ENCODE peak calls at places on chromosome 2, in five cellular contexts. G is nephron progenitor cell; Z is CD4-positive, CD25-positive, alpha-beta regulatory T cell; M is dorsolateral prefrontal cortex; V is Caco-2. K is an unnamed sample.
A peak's percentile ranks its signal among the peaks of the same experiment; 100 is the strongest.

GRCh38 chr2:218125626-218126080 is at the start of gene CXCR2:
- DNase-seq in G (no peak), Z (no peak), M (no peak), V (no peak), K (no peak)

GRCh38 chr2:141058552-141058951 is 1072.3 kb downstream of the LRP1B start:
- DNase-seq in G (no peak), Z (no peak), M (no peak), V (no peak), K (no peak)

GRCh38 chr2:177165103-177165583 is 47.5 kb upstream of the HNRNPA3 start:
- DNase-seq in G (no peak), Z (no peak), M (no peak), V (no peak), K (no peak)

GRCh38 chr2:238897911-238898311 is 50.0 kb downstream of the TWIST2 start:
- DNase-seq in G (no peak), Z (no peak), M (no peak), V (no peak), K (no peak)

GRCh38 chr2:11540148-11540995 is 6.5 kb downstream of the GREB1 start:
- DNase-seq in G (no peak), Z (no peak), M (no peak), V (no peak), K (no peak)

GRCh38 chr2:121094845-121095244 is 190.2 kb downstream of the TFCP2L1 start:
- DNase-seq in G (no peak), Z (no peak), M (no peak), V (no peak), K (no peak)

GRCh38 chr2:242030226-242030575 is 160.7 kb downstream of the RTP5 start:
- DNase-seq in G (no peak), Z (no peak), M (peak; percentile 21), V (no peak), K (peak; percentile 18)

GRCh38 chr2:142892715-142893114 is 15.3 kb downstream of the KYNU start:
- DNase-seq in G (no peak), Z (no peak), M (no peak), V (no peak), K (no peak)

GRCh38 chr2:173715483-173715882 is 249.7 kb downstream of the SP3 start:
- DNase-seq in G (no peak), Z (no peak), M (no peak), V (no peak), K (no peak)

GRCh38 chr2:20074901-20075300 is 23.5 kb upstream of the LAPTM4A start:
- DNase-seq in G (no peak), Z (no peak), M (no peak), V (no peak), K (no peak)

GRCh38 chr2:1024981-1025380 is 74.3 kb downstream of the SNTG2 start:
- DNase-seq in G (no peak), Z (no peak), M (no peak), V (no peak), K (no peak)

GRCh38 chr2:178205853-178206516 is 11.7 kb downstream of the OSBPL6 start:
- DNase-seq in G (no peak), Z (no peak), M (no peak), V (no peak), K (no peak)

GRCh38 chr2:62423235-62423634 is 82.8 kb downstream of the TMEM17 start:
- DNase-seq in G (no peak), Z (no peak), M (no peak), V (peak; percentile 47), K (no peak)

GRCh38 chr2:174748948-174749347 is 15.3 kb downstream of the CHRNA1 start:
- DNase-seq in G (peak; percentile 78), Z (peak; percentile 70), M (peak; percentile 67), V (peak; percentile 81), K (no peak)

GRCh38 chr2:159606287-159606686 is 10.1 kb downstream of the BAZ2B start:
- DNase-seq in G (no peak), Z (no peak), M (no peak), V (no peak), K (no peak)

GRCh38 chr2:217714268-217714643 is 288.5 kb downstream of the TNS1 start:
- DNase-seq in G (peak; percentile 19), Z (no peak), M (peak; percentile 94), V (no peak), K (peak; percentile 88)

GRCh38 chr2:23658466-23658942 is 268.4 kb downstream of the ATAD2B start:
- DNase-seq in G (peak; percentile 60), Z (no peak), M (peak; percentile 46), V (peak; percentile 68), K (no peak)

GRCh38 chr2:201806442-201806841 is at the start of gene CDK15:
- DNase-seq in G (no peak), Z (no peak), M (no peak), V (no peak), K (no peak)

GRCh38 chr2:133966720-133967304 is 287.1 kb upstream of the MGAT5 start:
- DNase-seq in G (no peak), Z (no peak), M (no peak), V (no peak), K (no peak)

GRCh38 chr2:177983183-177983788 is 89.3 kb downstream of the PDE11A start:
- DNase-seq in G (peak; percentile 33), Z (no peak), M (no peak), V (peak; percentile 48), K (no peak)

GRCh38 chr2:191631754-191632153 is 46.2 kb upstream of the NABP1 start:
- DNase-seq in G (no peak), Z (no peak), M (no peak), V (no peak), K (no peak)

GRCh38 chr2:97737421-97738235 is 24.3 kb downstream of the ZAP70 start:
- DNase-seq in G (no peak), Z (no peak), M (peak; percentile 26), V (peak; percentile 28), K (peak; percentile 87)